ENCODE peak calls at places on chromosomes 6 and 20, in four cellular contexts. J, O, R and P are unnamed samples.

GRCh38 chr6:39425346-39426056 is 103.0 kb upstream of the KCNK16 start:
- DNase-seq in J (no peak), O (no peak), R (no peak), P (no peak)

GRCh38 chr20:24912397-24913075 is 36.5 kb upstream of the CST7 start:
- DNase-seq in J (no peak), O (no peak), R (no peak), P (no peak)

GRCh38 chr6:91132461-91132860 is 545.6 kb upstream of the MAP3K7 start:
- DNase-seq in J (no peak), O (no peak), R (no peak), P (no peak)

GRCh38 chr20:57022306-57022705 is 244.1 kb downstream of the BMP7 start:
- DNase-seq in J (no peak), O (no peak), R (no peak), P (no peak)

GRCh38 chr20:41632896-41633295 is 14.7 kb upstream of the CHD6 start:
- DNase-seq in J (no peak), O (no peak), R (no peak), P (no peak)

GRCh38 chr6:41462033-41462432 is 84.1 kb upstream of the FOXP4 start:
- DNase-seq in J (no peak), O (no peak), R (no peak), P (no peak)

GRCh38 chr6:1916334-1916985 is 306.7 kb downstream of the FOXC1 start:
- DNase-seq in J (no peak), O (no peak), R (no peak), P (no peak)

GRCh38 chr20:51767018-51767866 is 948 bp downstream of the ATP9A start:
- DNase-seq in J (peak), O (peak), R (peak), P (peak)

GRCh38 chr20:3786126-3786484 is 435 bp downstream of the CENPB start:
- DNase-seq in J (no peak), O (peak), R (peak), P (no peak)

GRCh38 chr6:127897437-127897836 is 3.4 kb downstream of the THEMIS start:
- DNase-seq in J (no peak), O (no peak), R (no peak), P (no peak)

GRCh38 chr6:127893541-127893940 is 7.3 kb downstream of the THEMIS start:
- DNase-seq in J (no peak), O (no peak), R (no peak), P (no peak)

GRCh38 chr6:127886603-127887002 is 14.3 kb downstream of the THEMIS start:
- DNase-seq in J (no peak), O (no peak), R (no peak), P (no peak)

DNA sequence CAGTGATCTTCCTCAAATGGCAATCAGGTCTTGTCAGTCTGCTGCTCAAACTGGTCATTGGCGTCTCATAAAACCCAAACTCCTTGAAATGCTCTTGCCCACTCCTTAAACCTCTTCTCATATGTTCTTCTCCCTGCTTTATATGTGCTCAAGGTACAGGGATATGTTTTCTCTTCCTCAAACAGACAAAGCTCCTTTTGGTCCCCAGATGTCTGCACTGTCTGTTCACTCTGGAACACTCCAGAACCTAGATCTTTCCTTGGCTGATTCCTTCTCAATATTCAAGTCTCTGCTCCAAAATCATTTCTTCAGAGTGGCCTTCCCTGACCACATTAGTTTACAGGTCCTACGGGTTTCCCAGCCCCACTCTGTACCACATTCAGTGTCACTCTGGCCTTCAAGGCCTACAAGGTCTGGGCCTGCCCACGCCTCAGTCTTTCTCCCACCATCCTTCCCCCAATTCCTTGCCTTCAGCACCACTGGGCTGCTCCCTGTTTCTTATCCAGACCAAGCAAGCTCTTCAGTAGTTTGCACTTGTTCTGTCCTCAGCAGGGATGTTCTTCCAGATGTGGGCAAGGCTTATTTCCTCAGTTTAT is 9.0 kb downstream of the THEMIS start:
- DNase-seq in J (no peak), O (no peak), R (no peak), P (no peak)
- TF ChIP-seq CTCF in J (no peak), O (no peak), R (no peak), P (no peak)

GRCh38 chr6:134741193-134741521 is 208.7 kb downstream of the ALDH8A1 start:
- DNase-seq in J (no peak), O (no peak), R (peak), P (no peak)
- TF ChIP-seq CTCF in J (peak), O (no peak), R (peak), P (no peak)

DNA sequence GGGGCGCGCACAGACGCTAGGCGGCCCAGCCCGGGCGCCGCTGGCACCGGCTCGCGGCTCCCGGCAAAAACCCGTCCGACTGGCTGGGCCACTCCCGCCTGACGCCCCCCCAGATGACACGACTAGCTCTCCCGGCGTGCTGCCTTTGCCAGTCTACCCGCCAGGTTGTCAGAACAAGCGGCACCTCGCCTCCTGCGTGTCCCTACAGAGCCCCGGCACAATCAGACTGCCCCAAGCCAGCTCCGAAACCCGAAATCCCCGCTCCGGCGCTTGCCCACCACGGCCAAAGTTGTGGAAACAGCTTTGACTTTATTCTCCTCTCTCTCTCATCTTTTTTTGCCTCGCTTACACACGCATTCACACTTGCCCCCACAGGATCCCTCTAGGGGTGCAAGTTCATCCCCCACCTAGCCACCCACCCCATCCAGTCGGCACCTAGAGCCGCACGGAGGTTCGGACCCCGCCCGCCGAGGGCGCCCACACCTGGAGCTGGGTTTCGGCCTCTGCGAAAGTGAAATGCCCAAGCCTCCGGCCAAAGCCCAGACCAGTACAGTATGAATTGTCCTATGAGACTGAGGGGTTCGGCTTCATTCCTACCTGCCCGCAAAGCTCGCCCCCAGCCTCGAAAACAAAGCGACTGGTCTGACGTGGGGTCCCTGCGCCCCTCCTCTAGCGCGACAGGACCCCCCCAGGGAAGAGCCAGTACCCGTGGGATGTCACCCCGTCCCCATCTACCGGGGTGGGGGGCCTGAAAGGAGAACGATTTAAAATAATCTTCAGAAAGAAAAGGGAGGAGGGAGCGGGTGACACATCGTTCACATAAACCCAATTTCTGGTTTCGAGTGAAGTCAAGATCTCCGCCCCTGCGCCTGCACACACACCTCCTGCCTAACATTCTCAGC is 1.7 kb downstream of the TFAP2A start:
- DNase-seq in J (no peak), O (peak), R (no peak), P (peak)
- TF ChIP-seq CTCF in J (no peak), O (no peak), R (peak), P (no peak)

GRCh38 chr6:136338486-136338885 is 48.8 kb upstream of the BCLAF1 start:
- DNase-seq in J (no peak), O (no peak), R (no peak), P (no peak)
- TF ChIP-seq CTCF in J (peak), O (no peak), R (no peak), P (no peak)

GRCh38 chr6:29942275-29943052 is at the start of gene HLA-A:
- DNase-seq in J (peak), O (peak), R (peak), P (peak)
- TF ChIP-seq CTCF in J (no peak), O (no peak), R (no peak), P (no peak)

GRCh38 chr6:97077380-97077779 is 152.9 kb downstream of the KLHL32 start:
- DNase-seq in J (no peak), O (no peak), R (no peak), P (no peak)
- TF ChIP-seq CTCF in J (no peak), O (no peak), R (no peak), P (no peak)

DNA sequence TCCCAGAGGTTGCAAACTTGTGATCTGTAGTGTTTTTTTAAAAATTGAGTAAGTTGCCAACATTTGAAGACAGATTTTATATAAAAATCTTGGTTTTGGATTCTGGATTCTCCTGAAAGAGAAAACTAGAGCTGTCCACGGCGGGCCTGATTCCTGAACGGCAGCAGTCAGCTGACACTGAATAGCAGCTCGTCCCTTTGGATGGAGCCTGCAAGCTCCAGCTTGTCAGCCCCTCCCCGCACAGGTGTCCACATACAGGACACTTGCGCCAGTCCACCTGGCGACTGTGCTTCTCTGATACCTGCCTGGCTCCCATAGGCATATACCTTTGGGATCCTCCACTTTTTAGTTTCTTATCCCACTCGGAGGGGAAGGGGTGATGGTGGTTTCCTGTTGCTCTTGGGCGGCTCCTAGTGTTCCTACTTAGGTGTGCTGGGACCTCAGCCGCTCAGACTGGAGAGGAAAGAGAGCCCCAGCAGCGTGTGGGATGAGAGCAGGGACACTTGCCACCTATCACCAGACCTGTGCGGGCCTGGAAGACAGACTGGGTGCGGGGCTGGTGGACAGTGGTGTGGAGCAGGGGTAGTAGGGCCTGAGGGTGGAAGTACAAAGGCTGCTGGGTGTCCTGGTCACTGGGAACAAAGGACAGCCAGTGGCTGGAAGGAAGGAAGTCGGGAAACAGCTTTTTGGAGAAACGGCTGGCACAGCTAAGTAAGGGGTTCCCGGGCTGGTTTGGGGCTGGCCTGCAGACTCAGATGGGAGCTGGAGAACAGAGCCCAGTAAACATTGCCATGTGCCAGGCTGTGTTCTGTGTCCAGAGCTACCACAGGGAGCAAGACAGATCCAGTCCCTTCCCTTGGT is 18.3 kb downstream of the GHRH start:
- DNase-seq in J (no peak), O (no peak), R (peak), P (no peak)
- TF ChIP-seq CTCF in J (no peak), O (no peak), R (no peak), P (no peak)

GRCh38 chr6:85126448-85127178 is 323.3 kb upstream of the NT5E start:
- DNase-seq in J (peak), O (peak), R (peak), P (no peak)
- TF ChIP-seq CTCF in J (peak), O (no peak), R (peak), P (no peak)

GRCh38 chr6:28769626-28770402 is 154.0 kb downstream of the TRIM27 start:
- DNase-seq in J (no peak), O (no peak), R (peak), P (no peak)
- TF ChIP-seq CTCF in J (peak), O (no peak), R (peak), P (no peak)